ENCODE peak calls at places on chromosomes 1 and 21, in nine cellular contexts. X is neural progenitor cell; U is left ventricle myocardium inferior; R is astrocyte of the spinal cord; O is CD8-positive, alpha-beta T cell; G is lower lobe of right lung; K is IMR-90; F is transverse colon; S is cardiac muscle cell. Z is an unnamed sample.

GRCh38 chr1:54517536-54517935 is 30.5 kb upstream of the ACOT11 start:
- DNase-seq in X (no peak), U (no peak), R (no peak), O (no peak), G (no peak), K (no peak), F (no peak), S (no peak), Z (no peak)

GRCh38 chr21:44368711-44369446 is 15.5 kb downstream of the TRPM2 start:
- DNase-seq in X (peak; percentile 28), U (no peak), R (no peak), O (no peak), G (no peak), K (no peak), F (no peak), S (no peak), Z (no peak)

GRCh38 chr1:170929835-170930554 is 5.3 kb upstream of the MROH9 start:
- DNase-seq in X (peak; percentile 69), U (no peak), R (peak; percentile 66), O (no peak), G (no peak), K (peak; percentile 66), F (no peak), S (peak; percentile 79), Z (peak; percentile 81)

GRCh38 chr1:167862432-167863076 is 51.4 kb downstream of the ADCY10 start:
- DNase-seq in X (no peak), U (no peak), R (peak; percentile 22), O (no peak), G (no peak), K (peak; percentile 90), F (no peak), S (no peak), Z (peak; percentile 54)

GRCh38 chr1:78333426-78334012 is 157.3 kb upstream of the PTGFR start:
- DNase-seq in X (peak; percentile 40), U (no peak), R (no peak), O (no peak), G (no peak), K (peak; percentile 58), F (no peak), S (peak; percentile 78), Z (peak; percentile 52)

GRCh38 chr1:40951943-40952743 is 27.4 kb upstream of the CTPS1 start:
- DNase-seq in X (peak; percentile 78), U (peak; percentile 66), R (peak; percentile 44), O (peak; percentile 71), G (peak; percentile 83), K (peak; percentile 29), F (peak; percentile 77), S (peak; percentile 57), Z (peak; percentile 38)

GRCh38 chr1:178275553-178275952 is 181.6 kb downstream of the RASAL2 start:
- DNase-seq in X (no peak), U (no peak), R (peak; percentile 5), O (no peak), G (no peak), K (peak; percentile 37), F (no peak), S (no peak), Z (no peak)

GRCh38 chr1:228927947-228928898 is 192.9 kb downstream of the RHOU start:
- DNase-seq in X (no peak), U (no peak), R (no peak), O (no peak), G (no peak), K (no peak), F (no peak), S (no peak), Z (peak; percentile 8)

GRCh38 chr1:26281971-26282693 is 2.2 kb downstream of the SH3BGRL3 start:
- DNase-seq in X (peak; percentile 97), U (peak; percentile 56), R (peak; percentile 45), O (no peak), G (no peak), K (peak; percentile 70), F (peak; percentile 11), S (peak; percentile 54), Z (peak; percentile 43)

GRCh38 chr1:8733463-8733862 is 84.0 kb downstream of the RERE start:
- DNase-seq in X (no peak), U (no peak), R (no peak), O (no peak), G (no peak), K (no peak), F (no peak), S (no peak), Z (no peak)

GRCh38 chr1:8736927-8737326 is 80.5 kb downstream of the RERE start:
- DNase-seq in X (no peak), U (no peak), R (no peak), O (no peak), G (no peak), K (no peak), F (no peak), S (peak; percentile 16), Z (no peak)

GRCh38 chr1:8740034-8740449 is 77.4 kb downstream of the RERE start:
- DNase-seq in X (no peak), U (no peak), R (peak; percentile 86), O (no peak), G (no peak), K (peak; percentile 98), F (no peak), S (peak; percentile 61), Z (peak; percentile 92)

GRCh38 chr1:8742022-8742924 is 75.2 kb downstream of the RERE start:
- DNase-seq in X (no peak), U (no peak), R (no peak), O (no peak), G (no peak), K (no peak), F (no peak), S (no peak), Z (no peak)

DNA sequence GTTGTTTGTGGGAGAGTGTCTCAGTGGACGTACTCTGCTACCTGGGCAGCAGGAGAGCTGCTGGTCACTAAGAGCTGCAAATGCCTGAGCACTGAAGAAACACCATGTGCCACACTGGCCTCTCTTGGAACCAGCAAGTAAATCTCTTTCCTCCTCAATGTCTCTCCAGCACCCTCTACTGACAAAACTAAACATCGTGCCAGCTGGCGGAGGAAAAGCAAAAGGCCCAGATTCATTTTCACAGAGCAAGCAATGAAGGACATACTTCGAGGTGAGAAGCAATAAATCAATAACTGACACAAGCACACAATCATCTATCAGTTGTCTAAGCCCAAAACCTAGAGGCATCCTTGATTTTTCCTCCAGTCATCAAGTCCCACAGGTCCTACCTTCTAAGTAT is 78.1 kb downstream of the RERE start:
- DNase-seq in X (no peak), U (no peak), R (no peak), O (no peak), G (no peak), K (no peak), F (no peak), S (no peak), Z (no peak)
- TF ChIP-seq CTCF in X (peak; percentile 9), U (no peak), R (no peak), O (no peak), G (no peak), K (peak; percentile 5), F (no peak), S (no peak), Z (no peak)

GRCh38 chr1:198641966-198642656 is 3.3 kb downstream of the PTPRC start:
- DNase-seq in X (no peak), U (no peak), R (no peak), O (no peak), G (no peak), K (no peak), F (no peak), S (no peak), Z (no peak)
- H3K4me3 ChIP-seq in X (no peak overlapping the region), U (no peak overlapping the region), R (no peak overlapping the region), O (peak overlapping the region; percentile 83), G (peak overlapping the region; percentile 43), K (no peak overlapping the region), F (no peak overlapping the region), S (no peak overlapping the region), Z (no peak overlapping the region)

DNA sequence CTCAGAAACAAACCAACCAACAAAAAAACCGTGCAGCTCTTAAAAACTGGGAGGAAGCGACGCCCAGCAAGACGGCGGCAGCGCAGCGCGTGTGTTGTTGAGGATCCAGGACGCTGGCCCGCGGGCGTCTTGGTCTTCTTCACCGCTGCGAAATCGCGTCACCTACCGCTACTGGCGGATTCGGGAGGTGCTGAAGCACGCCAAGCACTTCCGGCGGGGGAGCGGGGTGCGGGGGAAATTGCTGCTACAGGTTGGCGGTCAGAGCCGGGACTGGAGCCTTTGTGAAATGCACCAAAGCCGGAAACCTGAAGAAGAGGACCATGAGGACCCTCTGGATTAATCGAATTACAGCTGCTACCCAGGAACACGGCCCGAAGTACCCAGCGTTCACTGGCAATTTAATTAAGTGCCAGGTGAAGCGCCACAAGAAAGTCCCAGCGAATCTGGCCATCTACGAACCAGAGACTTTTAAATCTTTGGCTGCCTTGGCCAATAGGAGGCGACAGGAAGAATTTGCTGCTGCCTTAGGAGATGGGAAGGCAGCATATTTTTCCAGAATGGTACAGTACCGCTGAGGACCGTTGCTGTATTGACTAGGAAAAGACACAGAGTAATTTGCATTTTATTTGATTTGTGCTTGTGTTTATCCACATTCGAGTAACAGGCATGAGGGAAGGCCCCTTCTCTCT is 11.9 kb upstream of the RIPPLY3 start:
- DNase-seq in X (peak; percentile 27), U (no peak), R (no peak), O (no peak), G (no peak), K (no peak), F (no peak), S (peak; percentile 47), Z (no peak)
- TF ChIP-seq CTCF in X (no peak), U (no peak), R (no peak), O (no peak), G (no peak), K (peak; percentile 5), F (no peak), S (peak; percentile 16), Z (no peak)

GRCh38 chr1:244137725-244138124 is 86.6 kb downstream of the ZBTB18 start:
- DNase-seq in X (no peak), U (no peak), R (peak; percentile 86), O (no peak), G (no peak), K (peak; percentile 37), F (no peak), S (no peak), Z (no peak)
- H3K4me3 ChIP-seq in X (no peak overlapping the region), U (no peak overlapping the region), R (no peak overlapping the region), O (peak overlapping the region; percentile 49), G (peak overlapping the region; percentile 7), K (no peak overlapping the region), F (no peak overlapping the region), S (no peak overlapping the region), Z (no peak overlapping the region)

GRCh38 chr1:206469411-206469932 is 804 bp upstream of the IKBKE start:
- DNase-seq in X (no peak), U (no peak), R (no peak), O (no peak), G (no peak), K (no peak), F (peak; percentile 70), S (no peak), Z (no peak)

GRCh38 chr1:206469933-206470691 is at the start of gene IKBKE:
- DNase-seq in X (peak; percentile 58), U (no peak), R (peak; percentile 78), O (peak; percentile 72), G (peak; percentile 76), K (peak; percentile 73), F (peak; percentile 77), S (peak; percentile 69), Z (peak; percentile 69)

GRCh38 chr1:206467915-206468314 is 2.4 kb upstream of the IKBKE start:
- DNase-seq in X (no peak), U (peak; percentile 36), R (no peak), O (no peak), G (peak; percentile 93), K (peak; percentile 40), F (peak; percentile 37), S (peak; percentile 50), Z (peak; percentile 26)

GRCh38 chr1:206466840-206467649 is 3.2 kb upstream of the IKBKE start:
- DNase-seq in X (no peak), U (no peak), R (no peak), O (no peak), G (no peak), K (no peak), F (no peak), S (no peak), Z (no peak)

GRCh38 chr1:206468571-206468970 is 1.7 kb upstream of the IKBKE start:
- DNase-seq in X (no peak), U (no peak), R (no peak), O (no peak), G (no peak), K (no peak), F (no peak), S (no peak), Z (no peak)
- TF ChIP-seq CTCF in X (no peak), U (no peak), R (no peak), O (no peak), G (no peak), K (no peak), F (no peak), S (no peak), Z (no peak)

Z was measured in fibroblast of mammary gland.